ENCODE peak calls at places on chromosomes 1 and 21, in six cellular contexts. One of them, this sample, is unnamed.

GRCh38 chr1:109266965-109267364 is 16.0 kb downstream of the PSRC1 start:
- DNase-seq in EH: peak
- DNase-seq in GM13977: no peak
- DNase-seq in islet precursor cell: no peak
- DNase-seq in heart left ventricle: no peak
- DNase-seq in dorsolateral prefrontal cortex: no peak
- DNase-seq in this sample: peak

GRCh38 chr1:9352364-9353140 is 59.9 kb downstream of the SPSB1 start:
- DNase-seq in dorsolateral prefrontal cortex: no peak
- DNase-seq in heart left ventricle: no peak
- DNase-seq in islet precursor cell: no peak
- DNase-seq in EH: no peak
- DNase-seq in GM13977: no peak
- DNase-seq in this sample: no peak

GRCh38 chr1:8121261-8122159 is 95.4 kb upstream of the ERRFI1 start:
- DNase-seq in GM13977: no peak
- DNase-seq in islet precursor cell: peak
- DNase-seq in EH: no peak
- DNase-seq in dorsolateral prefrontal cortex: no peak
- DNase-seq in heart left ventricle: no peak
- DNase-seq in this sample: no peak

GRCh38 chr1:14976260-14976659 is 177.3 kb upstream of the TMEM51 start:
- DNase-seq in heart left ventricle: no peak
- DNase-seq in EH: no peak
- DNase-seq in GM13977: no peak
- DNase-seq in dorsolateral prefrontal cortex: no peak
- DNase-seq in islet precursor cell: no peak
- DNase-seq in this sample: no peak

GRCh38 chr21:45735259-45736000 is 91.9 kb downstream of the PCBP3 start:
- DNase-seq in islet precursor cell: no peak
- DNase-seq in EH: no peak
- DNase-seq in heart left ventricle: no peak
- DNase-seq in GM13977: no peak
- DNase-seq in dorsolateral prefrontal cortex: no peak
- DNase-seq in this sample: no peak

GRCh38 chr1:27577504-27578188 is 26.3 kb downstream of the AHDC1 start:
- DNase-seq in EH: no peak
- DNase-seq in dorsolateral prefrontal cortex: no peak
- DNase-seq in islet precursor cell: no peak
- DNase-seq in GM13977: no peak
- DNase-seq in heart left ventricle: no peak
- DNase-seq in this sample: no peak

GRCh38 chr1:160284220-160284781 is 632 bp downstream of the PEX19 start:
- DNase-seq in heart left ventricle: no peak
- DNase-seq in GM13977: no peak
- DNase-seq in EH: peak
- DNase-seq in dorsolateral prefrontal cortex: no peak
- DNase-seq in islet precursor cell: peak
- DNase-seq in this sample: peak

GRCh38 chr1:179925906-179926305 is 28.7 kb upstream of the CEP350 start:
- DNase-seq in GM13977: no peak
- DNase-seq in EH: no peak
- DNase-seq in dorsolateral prefrontal cortex: no peak
- DNase-seq in heart left ventricle: no peak
- DNase-seq in islet precursor cell: no peak
- DNase-seq in this sample: no peak

This sample was measured in adipocyte.